ENCODE peak calls at places on chromosomes 13 and 19, in ten cellular contexts. P is ovary; I is AG04449; L is CD8-positive, alpha-beta T cell; N is nephron progenitor cell; U is HFFc6; T is astrocyte; O is H9; C is tibial nerve; W is BJ. G is an unnamed sample.

GRCh38 chr13:29591310-29591709 is 4.2 kb downstream of the SLC7A1 start:
- DNase-seq in P (no peak), I (no peak), L (no peak), N (no peak), U (peak; percentile 32), T (no peak), O (no peak), C (no peak), W (no peak), G (no peak)

GRCh38 chr13:95723428-95723827 is 46.5 kb downstream of the DNAJC3 start:
- DNase-seq in P (no peak), I (no peak), L (no peak), N (no peak), U (no peak), T (no peak), O (no peak), C (no peak), W (no peak), G (no peak)

GRCh38 chr13:85828094-85828684 is 29.0 kb upstream of the SLITRK6 start:
- DNase-seq in P (no peak), I (no peak), L (no peak), N (no peak), U (no peak), T (peak; percentile 1), O (no peak), C (no peak), W (no peak), G (no peak)

GRCh38 chr19:14370169-14370998 is 10.9 kb upstream of the ADGRE5 start:
- DNase-seq in P (no peak), I (no peak), L (no peak), N (no peak), U (no peak), T (no peak), O (no peak), C (no peak), W (no peak), G (no peak)

GRCh38 chr13:81686877-81687276 is 1346.0 kb upstream of the SPRY2 start:
- DNase-seq in P (no peak), I (no peak), L (no peak), N (no peak), U (no peak), T (no peak), O (no peak), C (no peak), W (no peak), G (peak; percentile 1)

GRCh38 chr13:40251343-40252032 is 415.0 kb downstream of the FOXO1 start:
- DNase-seq in P (no peak), I (no peak), L (no peak), N (no peak), U (no peak), T (no peak), O (no peak), C (no peak), W (no peak), G (no peak)

GRCh38 chr13:22517544-22517943 is 663.2 kb upstream of the SGCG start:
- DNase-seq in P (no peak), I (no peak), L (no peak), N (no peak), U (no peak), T (no peak), O (no peak), C (no peak), W (no peak), G (no peak)

GRCh38 chr19:21569497-21569870 is 64.1 kb downstream of the ZNF429 start:
- DNase-seq in P (peak; percentile 39), I (no peak), L (no peak), N (no peak), U (no peak), T (peak; percentile 46), O (no peak), C (no peak), W (no peak), G (no peak)

GRCh38 chr19:1269478-1270167 is 491 bp downstream of the CIRBP start:
- DNase-seq in P (peak; percentile 89), I (no peak), L (peak; percentile 77), N (peak; percentile 86), U (peak; percentile 90), T (peak; percentile 82), O (peak; percentile 79), C (peak; percentile 72), W (no peak), G (peak; percentile 65)

GRCh38 chr13:109795021-109795420 is 8.6 kb upstream of the IRS2 start:
- DNase-seq in P (no peak), I (no peak), L (no peak), N (no peak), U (no peak), T (no peak), O (no peak), C (no peak), W (no peak), G (no peak)

DNA sequence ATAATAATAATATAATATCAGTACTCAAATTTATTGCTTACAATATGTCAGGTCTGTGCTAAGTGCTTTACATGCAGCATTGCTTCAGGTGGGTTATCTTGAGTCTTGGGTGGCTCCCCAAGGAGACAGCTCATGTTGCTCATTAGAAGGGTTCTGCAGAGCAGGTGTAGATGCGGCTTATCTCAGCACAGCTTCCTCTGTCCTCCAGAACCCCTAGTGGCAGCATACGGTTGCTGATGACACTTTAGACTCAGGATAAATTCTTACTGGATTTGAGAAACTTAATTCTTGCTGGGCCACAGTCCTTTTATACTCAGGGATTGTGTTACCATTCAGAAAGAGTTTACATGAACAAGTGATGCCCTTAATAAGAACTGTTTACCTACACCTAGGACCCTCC is 8.9 kb downstream of the COG3 start:
- DNase-seq in P (no peak), I (no peak), L (no peak), N (no peak), U (no peak), T (no peak), O (peak; percentile 37), C (no peak), W (no peak), G (no peak)
- TF ChIP-seq CTCF in P (no peak), I (no peak), L (peak; percentile 33), N (peak; percentile 10), U (peak; percentile 50), T (no peak), O (peak; percentile 63), C (no peak), W (no peak), G (no peak)

DNA sequence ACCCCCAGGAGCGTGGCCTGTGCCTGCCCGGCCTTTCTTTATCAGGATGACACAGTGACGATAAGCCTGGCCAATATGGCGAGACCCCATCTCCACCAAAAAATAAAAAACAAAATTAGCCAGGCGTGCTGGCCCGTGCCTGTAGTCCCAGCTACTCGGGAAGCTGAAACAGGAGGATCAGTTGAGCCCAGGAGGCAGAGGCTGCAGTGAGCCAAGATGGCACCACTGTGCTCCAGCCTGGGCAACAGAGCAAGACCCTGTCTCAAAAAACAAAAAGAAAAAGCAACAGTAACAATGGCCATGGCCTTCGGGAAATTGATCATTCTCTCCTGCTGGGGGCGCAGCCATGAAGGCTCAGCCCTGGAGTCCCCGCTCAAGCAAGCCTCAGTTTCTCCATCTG is 11.1 kb downstream of the PEX11G start:
- DNase-seq in P (no peak), I (no peak), L (no peak), N (no peak), U (no peak), T (no peak), O (no peak), C (no peak), W (no peak), G (no peak)
- TF ChIP-seq CTCF in P (no peak), I (no peak), L (no peak), N (no peak), U (peak; percentile 32), T (no peak), O (no peak), C (no peak), W (no peak), G (no peak)

DNA sequence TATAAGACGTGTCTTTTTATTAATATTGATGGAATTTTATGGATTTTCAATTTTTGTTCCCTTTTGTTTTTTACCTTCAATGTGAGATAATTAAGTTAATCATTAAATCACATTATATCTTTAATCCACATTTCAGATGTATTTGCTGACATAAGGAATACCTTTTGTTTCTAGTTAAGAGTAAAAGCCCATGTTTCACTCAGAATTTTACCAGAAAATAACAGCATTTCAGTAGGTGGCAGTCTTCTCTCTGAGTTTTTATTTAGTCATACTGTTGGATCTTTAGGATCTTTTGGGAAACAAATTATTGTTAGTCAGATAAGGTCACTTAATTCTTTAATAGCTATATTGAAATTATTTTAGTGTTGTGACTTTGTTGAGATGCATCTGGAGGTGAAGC is 67.9 kb downstream of the NDFIP2 start:
- DNase-seq in P (no peak), I (no peak), L (no peak), N (no peak), U (peak; percentile 13), T (no peak), O (no peak), C (no peak), W (no peak), G (no peak)
- TF ChIP-seq CTCF in P (no peak), I (no peak), L (no peak), N (peak; percentile 10), U (peak; percentile 63), T (peak; percentile 33), O (peak; percentile 35), C (peak; percentile 20), W (peak; percentile 41), G (no peak)

GRCh38 chr19:47123406-47123805 is 7.2 kb upstream of the SAE1 start:
- DNase-seq in P (no peak), I (no peak), L (no peak), N (no peak), U (peak; percentile 25), T (no peak), O (no peak), C (no peak), W (no peak), G (no peak)

GRCh38 chr19:47122359-47123335 is 8.0 kb upstream of the SAE1 start:
- DNase-seq in P (no peak), I (peak; percentile 50), L (no peak), N (no peak), U (peak; percentile 73), T (peak; percentile 83), O (no peak), C (no peak), W (no peak), G (no peak)

GRCh38 chr19:47125669-47125938 is 5.0 kb upstream of the SAE1 start:
- DNase-seq in P (no peak), I (no peak), L (no peak), N (no peak), U (no peak), T (no peak), O (no peak), C (no peak), W (no peak), G (no peak)

GRCh38 chr19:47129579-47129978 is 1.1 kb upstream of the SAE1 start:
- DNase-seq in P (no peak), I (no peak), L (no peak), N (no peak), U (no peak), T (no peak), O (no peak), C (no peak), W (no peak), G (no peak)

DNA sequence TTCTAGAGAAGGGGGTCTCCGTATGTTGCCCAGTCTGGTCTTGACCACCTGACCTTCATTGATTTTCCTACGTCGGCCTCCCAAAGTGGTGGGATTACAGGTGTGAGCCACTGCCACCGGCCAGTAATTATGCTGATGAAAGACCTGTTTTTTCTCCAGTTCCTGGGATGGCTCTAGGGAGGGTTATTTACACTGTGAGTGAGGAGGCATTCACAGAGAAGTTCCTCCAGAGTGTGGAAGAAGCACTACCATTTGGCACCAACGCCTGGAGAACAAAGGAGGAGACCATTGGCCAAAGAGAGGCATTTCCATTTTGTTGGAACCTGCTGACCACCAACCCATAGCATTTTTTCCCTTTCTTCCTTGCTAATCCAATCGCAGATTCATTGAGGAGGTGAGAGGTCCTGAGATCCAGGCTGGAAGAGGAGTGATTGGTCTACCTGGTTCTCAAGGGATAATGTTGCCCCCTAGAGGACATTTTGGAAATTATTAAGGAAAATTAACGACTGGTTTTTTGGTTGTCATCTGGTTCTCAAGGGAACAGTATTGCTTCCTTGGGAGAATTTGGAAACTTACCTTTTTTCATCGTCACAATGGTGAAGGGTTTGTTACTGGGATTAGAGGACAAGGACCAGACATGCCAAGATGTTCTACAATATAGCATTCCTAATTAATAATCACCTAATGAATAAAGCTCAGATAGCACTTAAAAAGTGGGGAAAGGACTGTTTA is 5.5 kb upstream of the SAE1 start:
- DNase-seq in P (no peak), I (no peak), L (no peak), N (no peak), U (peak; percentile 74), T (peak; percentile 61), O (peak; percentile 69), C (no peak), W (no peak), G (no peak)
- TF ChIP-seq CTCF in P (peak; percentile 84), I (peak; percentile 34), L (peak; percentile 75), N (peak; percentile 69), U (peak; percentile 90), T (peak; percentile 77), O (peak; percentile 83), C (peak; percentile 61), W (peak; percentile 61), G (peak; percentile 63)

G was measured in HFF-Myc.